ENCODE peak calls at places on chromosome 19, in five cellular contexts. A is pons; J is activated naive CD4-positive, alpha-beta T cell treated with anti-CD3 and anti-CD28 coated beads for 36 hours; M is stimulated activated CD4-positive, alpha-beta T cell treated with anti-CD3 and anti-CD28 coated beads, Interleukin-4, amount 100 ng/mL, for 1 hour; D is renal cortical epithelial cell. O is an unnamed sample.

GRCh38 chr19:50458396-50459066 is 17.8 kb upstream of the EMC10 start:
- DNase-seq in J (no peak), M (no peak), D (no peak), A (no peak), O (no peak)

GRCh38 chr19:44753619-44753931 is 5.1 kb downstream of the BCL3 start:
- DNase-seq in D (no peak), M (no peak), J (no peak), A (no peak), O (no peak)

GRCh38 chr19:21604351-21604926 is 99.0 kb downstream of the ZNF429 start:
- DNase-seq in J (peak), A (peak), D (peak), M (no peak), O (peak)

GRCh38 chr19:51097166-51097736 is 11.0 kb downstream of the CTU1 start:
- DNase-seq in J (peak), D (peak), M (peak), A (peak), O (peak)

GRCh38 chr19:47369923-47370625 is 21.0 kb downstream of the DHX34 start:
- DNase-seq in J (no peak), D (no peak), A (no peak), M (no peak), O (no peak)

GRCh38 chr19:5154129-5154798 is 185.4 kb downstream of the KDM4B start:
- DNase-seq in M (peak), J (peak), D (no peak), A (no peak), O (peak)

GRCh38 chr19:8577247-8577646 is at the start of gene MYO1F:
- DNase-seq in D (no peak), A (peak), M (no peak), J (no peak), O (peak)

GRCh38 chr19:16814526-16815100 is 14.6 kb upstream of the SIN3B start:
- DNase-seq in J (no peak), M (no peak), D (no peak), A (no peak), O (no peak)

O was measured in activated CD4-positive, alpha-beta memory T cell treated with anti-CD3 and anti-CD28 coated beads for 36 hours.